ENCODE peak calls at places on chromosomes 2 and 18, in six cellular contexts. One of them, this sample, is unnamed.
A peak's percentile ranks its signal among the peaks of the same experiment; 100 is the strongest.

GRCh38 chr2:136288249-136288648 is 170.3 kb upstream of the CXCR4 start:
- DNase-seq in HCT116: no peak
- DNase-seq in T-helper 2 cell: no peak
- DNase-seq in GM04503: no peak
- DNase-seq in pancreas: no peak
- DNase-seq in NCI-H2081 treated with DMSO at 0.1 percent for 48 hours: no peak
- DNase-seq in this sample: no peak

GRCh38 chr2:219284501-219285347 is 5.6 kb downstream of the DNAJB2 start:
- DNase-seq in HCT116: no peak
- DNase-seq in T-helper 2 cell: no peak
- DNase-seq in GM04503: no peak
- DNase-seq in pancreas: no peak
- DNase-seq in NCI-H2081 treated with DMSO at 0.1 percent for 48 hours: no peak
- DNase-seq in this sample: no peak

GRCh38 chr2:241767464-241768250 is 9.0 kb upstream of the GAL3ST2 start:
- DNase-seq in HCT116: no peak
- DNase-seq in T-helper 2 cell: no peak
- DNase-seq in GM04503: no peak
- DNase-seq in pancreas: no peak
- DNase-seq in NCI-H2081 treated with DMSO at 0.1 percent for 48 hours: no peak
- DNase-seq in this sample: no peak

GRCh38 chr2:101124061-101124460 is 27.1 kb downstream of the TBC1D8 start:
- DNase-seq in HCT116: no peak
- DNase-seq in T-helper 2 cell: no peak
- DNase-seq in GM04503: no peak
- DNase-seq in pancreas: no peak
- DNase-seq in NCI-H2081 treated with DMSO at 0.1 percent for 48 hours: no peak
- DNase-seq in this sample: no peak

GRCh38 chr2:38653715-38654494 is 12.0 kb upstream of the GALM start:
- DNase-seq in HCT116: no peak
- DNase-seq in T-helper 2 cell: peak; percentile 93
- DNase-seq in GM04503: no peak
- DNase-seq in pancreas: no peak
- DNase-seq in NCI-H2081 treated with DMSO at 0.1 percent for 48 hours: no peak
- DNase-seq in this sample: no peak

GRCh38 chr2:237538901-237539300 is 27.5 kb upstream of the PRLH start:
- DNase-seq in HCT116: no peak
- DNase-seq in T-helper 2 cell: no peak
- DNase-seq in GM04503: no peak
- DNase-seq in pancreas: no peak
- DNase-seq in NCI-H2081 treated with DMSO at 0.1 percent for 48 hours: no peak
- DNase-seq in this sample: no peak

GRCh38 chr2:224682121-224682520 is 34.0 kb downstream of the CCDC195 start:
- DNase-seq in HCT116: no peak
- DNase-seq in T-helper 2 cell: no peak
- DNase-seq in GM04503: no peak
- DNase-seq in pancreas: no peak
- DNase-seq in NCI-H2081 treated with DMSO at 0.1 percent for 48 hours: no peak
- DNase-seq in this sample: no peak

GRCh38 chr18:80176334-80177080 is 67.4 kb downstream of the ADNP2 start:
- DNase-seq in HCT116: no peak
- DNase-seq in T-helper 2 cell: no peak
- DNase-seq in GM04503: no peak
- DNase-seq in pancreas: no peak
- DNase-seq in NCI-H2081 treated with DMSO at 0.1 percent for 48 hours: no peak
- DNase-seq in this sample: peak; percentile 32

GRCh38 chr2:167990062-167990461 is 257.3 kb downstream of the STK39 start:
- DNase-seq in HCT116: no peak
- DNase-seq in T-helper 2 cell: no peak
- DNase-seq in GM04503: no peak
- DNase-seq in pancreas: no peak
- DNase-seq in NCI-H2081 treated with DMSO at 0.1 percent for 48 hours: no peak
- DNase-seq in this sample: no peak

GRCh38 chr2:56204556-56204955 is 20.8 kb downstream of the CCDC85A start:
- DNase-seq in HCT116: no peak
- DNase-seq in T-helper 2 cell: no peak
- DNase-seq in GM04503: no peak
- DNase-seq in pancreas: no peak
- DNase-seq in NCI-H2081 treated with DMSO at 0.1 percent for 48 hours: no peak
- DNase-seq in this sample: no peak

GRCh38 chr2:233816334-233816733 is 38.0 kb downstream of the HJURP start:
- DNase-seq in HCT116: no peak
- DNase-seq in T-helper 2 cell: no peak
- DNase-seq in GM04503: no peak
- DNase-seq in pancreas: no peak
- DNase-seq in NCI-H2081 treated with DMSO at 0.1 percent for 48 hours: no peak
- DNase-seq in this sample: no peak